ENCODE peak calls at places on chromosome 10, in five cellular contexts. W, U, N, C and A are unnamed samples.

GRCh38 chr10:91709394-91709798 is 76.5 kb upstream of the PPP1R3C start:
- DNase-seq in W (no peak), U (no peak), N (no peak), C (peak; percentile 18), A (no peak)

GRCh38 chr10:132450466-132450824 is 53.4 kb downstream of the PWWP2B start:
- DNase-seq in W (no peak), U (no peak), N (no peak), C (no peak), A (peak; percentile 48)

GRCh38 chr10:132938472-132939329 is 3.7 kb downstream of the CFAP46 start:
- DNase-seq in W (no peak), U (no peak), N (no peak), C (no peak), A (no peak)

GRCh38 chr10:30630571-30630970 is 1.0 kb upstream of the LYZL2 start:
- DNase-seq in W (no peak), U (peak; percentile 15), N (no peak), C (peak; percentile 28), A (no peak)

GRCh38 chr10:8183241-8183704 is 128.8 kb downstream of the GATA3 start:
- DNase-seq in W (no peak), U (no peak), N (peak; percentile 24), C (no peak), A (no peak)

GRCh38 chr10:61184429-61184828 is 240.4 kb upstream of the RHOBTB1 start:
- DNase-seq in W (no peak), U (no peak), N (no peak), C (no peak), A (no peak)

GRCh38 chr10:97584060-97584797 is at the start of gene HOGA1:
- DNase-seq in W (peak; percentile 90), U (peak; percentile 37), N (no peak), C (peak; percentile 55), A (no peak)

GRCh38 chr10:96370575-96371157 is 11.9 kb upstream of the OPALIN start:
- DNase-seq in W (peak; percentile 44), U (peak; percentile 43), N (peak; percentile 44), C (peak; percentile 57), A (peak; percentile 25)

GRCh38 chr10:101901340-101901739 is 57.7 kb upstream of the KCNIP2 start:
- DNase-seq in W (no peak), U (no peak), N (no peak), C (no peak), A (peak; percentile 70)

GRCh38 chr10:5509691-5510090 is 10.3 kb upstream of the CALML5 start:
- DNase-seq in W (no peak), U (no peak), N (no peak), C (no peak), A (no peak)

GRCh38 chr10:122551450-122551849 is 9.1 kb upstream of the DMBT1 start:
- DNase-seq in W (no peak), U (no peak), N (peak; percentile 16), C (no peak), A (no peak)

GRCh38 chr10:79374312-79375191 is 27.3 kb downstream of the PPIF start:
- DNase-seq in W (peak; percentile 80), U (peak; percentile 85), N (peak; percentile 74), C (peak; percentile 75), A (peak; percentile 89)

GRCh38 chr10:131641231-131641630 is 259.6 kb upstream of the PPP2R2D start:
- DNase-seq in W (peak; percentile 18), U (no peak), N (no peak), C (no peak), A (no peak)

GRCh38 chr10:52729259-52730104 is 43.1 kb downstream of the MBL2 start:
- DNase-seq in W (no peak), U (no peak), N (no peak), C (peak; percentile 23), A (no peak)

GRCh38 chr10:97690138-97690537 is 3.1 kb upstream of the AVPI1 start:
- DNase-seq in W (no peak), U (no peak), N (no peak), C (no peak), A (no peak)

GRCh38 chr10:69103784-69104183 is 15.9 kb downstream of the SRGN start:
- DNase-seq in W (no peak), U (no peak), N (no peak), C (no peak), A (no peak)

GRCh38 chr10:14491814-14492213 is 161.1 kb upstream of the FRMD4A start:
- DNase-seq in W (no peak), U (no peak), N (no peak), C (peak; percentile 21), A (no peak)

GRCh38 chr10:69348824-69349541 is 67.7 kb downstream of the TACR2 start:
- DNase-seq in W (no peak), U (peak; percentile 71), N (no peak), C (peak; percentile 97), A (no peak)

GRCh38 chr10:130387936-130388580 is 251.9 kb downstream of the GLRX3 start:
- DNase-seq in W (no peak), U (no peak), N (no peak), C (no peak), A (no peak)

GRCh38 chr10:28734940-28735759 is 57.8 kb downstream of the BAMBI start:
- DNase-seq in W (peak; percentile 39), U (no peak), N (no peak), C (peak; percentile 96), A (no peak)

GRCh38 chr10:10730644-10731043 is 287.0 kb upstream of the CELF2 start:
- DNase-seq in W (no peak), U (no peak), N (no peak), C (no peak), A (no peak)

GRCh38 chr10:118112496-118113125 is 65.9 kb upstream of the RAB11FIP2 start:
- DNase-seq in W (no peak), U (no peak), N (no peak), C (no peak), A (no peak)

GRCh38 chr10:119377905-119378736 is 164.4 kb downstream of the RGS10 start:
- DNase-seq in W (no peak), U (no peak), N (no peak), C (no peak), A (no peak)

GRCh38 chr10:68871731-68872342 is 29.3 kb upstream of the DDX50 start:
- DNase-seq in W (peak; percentile 17), U (no peak), N (no peak), C (peak; percentile 47), A (no peak)